ENCODE peak calls at places on chromosomes 7 and 10, in eight cellular contexts. K is mesendoderm, L is suprapubic skin, F is cardiac muscle cell, W is chondrocyte, M is Right ventricle myocardium superior, Y is Calu3, S is T-helper 1 cell. D is an unnamed sample.
A peak's percentile ranks its signal among the peaks of the same experiment; 100 is the strongest.

GRCh38 chr10:66591865-66592264 is 334.0 kb upstream of the LRRTM3 start:
- DNase-seq in W (no peak), M (no peak), L (no peak), K (no peak), Y (no peak), S (no peak), F (no peak), D (no peak)

GRCh38 chr10:46235705-46236536 is 50.9 kb upstream of the ANTXRL start:
- DNase-seq in F (no peak), M (no peak), K (no peak), Y (no peak), L (peak; percentile 59), W (no peak), S (no peak), D (no peak)

GRCh38 chr10:36479073-36479472 is 646.3 kb upstream of the ANKRD30A start:
- DNase-seq in F (no peak), Y (no peak), W (no peak), M (no peak), L (no peak), S (no peak), K (no peak), D (no peak)

GRCh38 chr10:65827344-65827743 is 1098.5 kb upstream of the LRRTM3 start:
- DNase-seq in F (peak; percentile 67), S (no peak), L (no peak), K (peak; percentile 17), Y (no peak), M (no peak), W (no peak), D (no peak)

GRCh38 chr7:117014673-117015133 is 61.4 kb downstream of the ST7 start:
- DNase-seq in L (no peak), S (no peak), F (peak; percentile 84), Y (no peak), K (peak; percentile 32), M (peak; percentile 68), W (no peak), D (no peak)

GRCh38 chr7:15481127-15481526 is 80.7 kb downstream of the AGMO start:
- DNase-seq in W (no peak), K (no peak), S (no peak), L (no peak), F (no peak), Y (no peak), M (no peak), D (no peak)

GRCh38 chr10:72564596-72564995 is 61.3 kb downstream of the MICU1 start:
- DNase-seq in F (no peak), W (no peak), S (no peak), Y (no peak), M (no peak), L (no peak), K (no peak), D (no peak)

GRCh38 chr10:82691211-82691610 is 816.2 kb downstream of the NRG3 start:
- DNase-seq in W (no peak), M (no peak), S (no peak), L (no peak), F (no peak), Y (no peak), K (no peak), D (no peak)

GRCh38 chr10:80966326-80966986 is 428.8 kb downstream of the SH2D4B start:
- DNase-seq in F (no peak), W (no peak), Y (no peak), L (no peak), M (no peak), S (no peak), K (peak; percentile 48), D (no peak)

GRCh38 chr10:125083576-125083920 is 76.8 kb downstream of the CTBP2 start:
- DNase-seq in L (no peak), F (no peak), Y (no peak), M (peak; percentile 48), W (no peak), S (no peak), K (no peak), D (no peak)